ENCODE peak calls at places on chromosomes 13 and 19, in six cellular contexts. N is IMR-90, I is A549, H is K562, Q is HepG2, S is GM12878. P is an unnamed sample.

GRCh38 chr13:106471957-106472543 is 63.4 kb downstream of the EFNB2 start:
- DNase-seq in N (peak; percentile 91), I (peak; percentile 71), H (peak; percentile 10), Q (peak; percentile 1), S (no peak), P (peak; percentile 10)

GRCh38 chr19:44681992-44682790 is 10.9 kb downstream of the CEACAM19 start:
- DNase-seq in N (no peak), I (no peak), H (no peak), Q (no peak), S (no peak), P (no peak)

GRCh38 chr19:40671404-40671803 is 19.0 kb downstream of the NUMBL start:
- DNase-seq in N (no peak), I (no peak), H (no peak), Q (no peak), S (no peak), P (no peak)

GRCh38 chr13:110509478-110509926 is 52.0 kb downstream of the RAB20 start:
- DNase-seq in N (peak; percentile 41), I (no peak), H (peak; percentile 65), Q (peak; percentile 41), S (no peak), P (no peak)

GRCh38 chr13:44819245-44819644 is 170.0 kb downstream of the NUFIP1 start:
- DNase-seq in N (peak; percentile 95), I (peak; percentile 58), H (no peak), Q (peak; percentile 57), S (no peak), P (no peak)

GRCh38 chr13:45055902-45056648 is 64.2 kb upstream of the GTF2F2 start:
- DNase-seq in N (peak; percentile 56), I (no peak), H (peak; percentile 27), Q (no peak), S (no peak), P (no peak)

GRCh38 chr13:50543767-50544166 is 299.7 kb downstream of the DLEU7 start:
- DNase-seq in N (peak; percentile 91), I (no peak), H (no peak), Q (no peak), S (no peak), P (no peak)

GRCh38 chr19:48461982-48462655 is 6.7 kb downstream of the KCNJ14 start:
- DNase-seq in N (no peak), I (no peak), H (peak; percentile 78), Q (no peak), S (no peak), P (peak; percentile 56)

GRCh38 chr13:93227906-93228801 is 1.5 kb downstream of the GPC6 start:
- DNase-seq in N (peak; percentile 87), I (no peak), H (peak; percentile 79), Q (peak; percentile 80), S (no peak), P (peak; percentile 87)

GRCh38 chr13:43303040-43303729 is 279.8 kb downstream of the DNAJC15 start:
- DNase-seq in N (peak; percentile 70), I (no peak), H (no peak), Q (peak; percentile 12), S (no peak), P (peak; percentile 55)

GRCh38 chr13:112106467-112107141 is 39.7 kb downstream of the SOX1 start:
- DNase-seq in N (no peak), I (no peak), H (no peak), Q (peak; percentile 6), S (no peak), P (no peak)

GRCh38 chr19:50889638-50890037 is 16.4 kb downstream of the KLK2 start:
- DNase-seq in N (no peak), I (no peak), H (no peak), Q (no peak), S (no peak), P (no peak)

GRCh38 chr19:3606690-3607289 is at the start of gene TBXA2R:
- DNase-seq in N (peak; percentile 43), I (peak; percentile 70), H (peak; percentile 91), Q (no peak), S (no peak), P (peak; percentile 79)

GRCh38 chr13:41648314-41648935 is 191.1 kb downstream of the RGCC start:
- DNase-seq in N (peak; percentile 72), I (peak; percentile 20), H (no peak), Q (peak; percentile 98), S (no peak), P (no peak)

GRCh38 chr19:6415592-6416190 is 8.9 kb downstream of the KHSRP start:
- DNase-seq in N (no peak), I (no peak), H (no peak), Q (no peak), S (no peak), P (no peak)

GRCh38 chr19:35696835-35697234 is 7.5 kb upstream of the ZBTB32 start:
- DNase-seq in N (no peak), I (no peak), H (no peak), Q (peak; percentile 79), S (peak; percentile 70), P (no peak)

GRCh38 chr19:43532571-43532961 is 422 bp upstream of the ZNF575 start:
- DNase-seq in N (no peak), I (peak; percentile 79), H (no peak), Q (no peak), S (no peak), P (no peak)

GRCh38 chr13:58994778-58995177 is 1169.0 kb downstream of the DIAPH3 start:
- DNase-seq in N (no peak), I (no peak), H (no peak), Q (no peak), S (no peak), P (no peak)

GRCh38 chr19:53965091-53965490 is 2.4 kb downstream of the CACNG8 start:
- DNase-seq in N (no peak), I (no peak), H (no peak), Q (no peak), S (no peak), P (no peak)

GRCh38 chr19:48964205-48965032 is 690 bp upstream of the FTL start:
- DNase-seq in N (peak; percentile 44), I (peak; percentile 63), H (no peak), Q (peak; percentile 34), S (no peak), P (no peak)

GRCh38 chr13:47258384-47258783 is 361.5 kb upstream of the HTR2A start:
- DNase-seq in N (no peak), I (no peak), H (no peak), Q (no peak), S (no peak), P (no peak)

GRCh38 chr19:6042776-6043726 is 65.1 kb upstream of the RANBP3 start:
- DNase-seq in N (no peak), I (no peak), H (no peak), Q (no peak), S (no peak), P (no peak)

GRCh38 chr19:56321981-56322558 is 7.4 kb upstream of the ZSCAN5A start:
- DNase-seq in N (no peak), I (no peak), H (peak; percentile 60), Q (no peak), S (no peak), P (no peak)

GRCh38 chr13:110553417-110553816 is 8.1 kb downstream of the RAB20 start:
- DNase-seq in N (no peak), I (no peak), H (no peak), Q (peak; percentile 25), S (no peak), P (no peak)

GRCh38 chr19:17654993-17655392 is 33.2 kb downstream of the UNC13A start:
- DNase-seq in N (no peak), I (peak; percentile 31), H (peak; percentile 40), Q (no peak), S (no peak), P (no peak)

GRCh38 chr19:4233282-4233853 is 4.0 kb downstream of the EBI3 start:
- DNase-seq in N (peak; percentile 8), I (no peak), H (peak; percentile 65), Q (peak; percentile 45), S (no peak), P (peak; percentile 70)

GRCh38 chr13:62280590-62280989 is 864.9 kb upstream of the PCDH20 start:
- DNase-seq in N (no peak), I (no peak), H (no peak), Q (no peak), S (peak; percentile 3), P (no peak)

GRCh38 chr13:100306042-100306441 is 217.1 kb downstream of the PCCA start:
- DNase-seq in N (no peak), I (no peak), H (no peak), Q (no peak), S (no peak), P (no peak)
- TF ChIP-seq BHLHE40 in N (no peak), I (no peak), H (no peak), Q (no peak), S (no peak), P (no peak)

GRCh38 chr19:52191951-52192350 is 2.1 kb downstream of the PPP2R1A start:
- DNase-seq in N (no peak), I (no peak), H (no peak), Q (no peak), S (no peak), P (no peak)

GRCh38 chr19:52189745-52190678 is at the start of gene PPP2R1A:
- DNase-seq in N (peak; percentile 100), I (peak; percentile 97), H (peak; percentile 99), Q (peak; percentile 100), S (peak; percentile 100), P (peak; percentile 92)

GRCh38 chr19:52191374-52191773 is 1.5 kb downstream of the PPP2R1A start:
- DNase-seq in N (no peak), I (no peak), H (no peak), Q (no peak), S (no peak), P (no peak)

GRCh38 chr19:52188822-52189744 is 769 bp upstream of the PPP2R1A start:
- DNase-seq in N (no peak), I (no peak), H (no peak), Q (no peak), S (no peak), P (no peak)

GRCh38 chr19:52190679-52191293 is 934 bp downstream of the PPP2R1A start:
- DNase-seq in N (peak; percentile 46), I (no peak), H (no peak), Q (no peak), S (no peak), P (peak; percentile 15)
- TF ChIP-seq BHLHE40 in N (no peak), I (no peak), H (no peak), Q (no peak), S (no peak), P (no peak)

DNA sequence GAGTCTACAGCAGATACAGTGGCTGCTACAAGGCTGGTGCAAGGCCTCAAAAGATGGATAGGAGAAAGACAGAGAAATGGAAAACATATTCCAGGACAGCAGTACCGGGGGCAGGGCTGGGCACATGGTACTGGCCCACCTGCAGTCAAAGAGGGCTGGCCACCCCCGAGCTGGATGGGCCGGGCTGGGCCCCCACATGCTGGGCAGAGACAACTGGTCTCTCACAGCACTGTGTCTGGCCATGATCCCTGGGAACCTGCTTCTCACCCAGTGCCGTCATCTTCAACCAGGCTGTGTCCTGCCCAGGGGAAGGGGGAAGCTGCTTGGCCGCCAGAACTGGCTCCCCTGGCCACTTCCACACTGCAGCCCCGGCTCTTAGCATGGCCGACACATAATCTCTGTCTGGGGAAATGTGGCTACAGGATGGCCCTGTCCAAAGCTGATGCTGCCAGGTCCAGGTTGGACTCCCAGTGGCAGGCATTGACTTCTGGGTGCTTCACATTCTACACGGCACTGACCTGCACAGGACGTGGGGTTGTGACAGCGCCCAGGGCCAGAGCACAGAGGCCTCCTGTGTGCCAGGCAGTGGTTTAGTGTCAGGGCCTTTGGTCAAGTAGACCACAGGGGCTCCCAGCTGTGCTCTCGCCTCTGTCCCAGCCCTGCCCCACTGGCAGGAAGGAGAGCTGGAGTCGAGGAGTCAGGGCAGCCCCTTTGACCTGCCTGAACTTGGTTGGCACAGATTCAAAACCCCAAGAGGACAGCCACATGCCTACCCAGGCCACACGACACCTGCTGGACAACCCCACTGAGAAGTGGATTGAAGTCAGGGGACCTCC is 21.7 kb downstream of the PEPD start:
- DNase-seq in N (no peak), I (no peak), H (no peak), Q (no peak), S (no peak), P (no peak)
- TF ChIP-seq BHLHE40 in N (no peak), I (no peak), H (no peak), Q (no peak), S (no peak), P (no peak)

GRCh38 chr19:2381151-2381822 is 21.2 kb downstream of the TMPRSS9 start:
- DNase-seq in N (peak; percentile 15), I (no peak), H (no peak), Q (no peak), S (no peak), P (no peak)
- TF ChIP-seq BHLHE40 in N (no peak), I (no peak), H (no peak), Q (no peak), S (no peak), P (no peak)